ENCODE peak calls at places on chromosomes 16 and 17, in eight cellular contexts. One of them, this sample, is unnamed.

GRCh38 chr17:62704381-62704971 is 77.0 kb downstream of the MRC2 start:
- DNase-seq in dorsolateral prefrontal cortex: peak
- DNase-seq in colonic mucosa: peak
- DNase-seq in stimulated activated CD8-positive, alpha-beta memory T cell treated with anti-CD3 and anti-CD28 coated beads, Interleukin-7, amount 100 ng/mL, for 1 hour: no peak
- DNase-seq in WTC11: peak
- DNase-seq in NCI-H1048: no peak
- DNase-seq in AG04449: no peak
- DNase-seq in nucleus accumbens: no peak
- DNase-seq in this sample: no peak

GRCh38 chr17:60091908-60092331 is 13.2 kb upstream of the HEATR6 start:
- DNase-seq in NCI-H1048: no peak
- DNase-seq in colonic mucosa: no peak
- DNase-seq in dorsolateral prefrontal cortex: no peak
- DNase-seq in stimulated activated CD8-positive, alpha-beta memory T cell treated with anti-CD3 and anti-CD28 coated beads, Interleukin-7, amount 100 ng/mL, for 1 hour: no peak
- DNase-seq in WTC11: no peak
- DNase-seq in nucleus accumbens: no peak
- DNase-seq in AG04449: no peak
- DNase-seq in this sample: no peak

GRCh38 chr16:57541754-57542435 is 548 bp upstream of the ADGRG5 start:
- DNase-seq in AG04449: no peak
- DNase-seq in WTC11: no peak
- DNase-seq in dorsolateral prefrontal cortex: peak
- DNase-seq in NCI-H1048: no peak
- DNase-seq in nucleus accumbens: no peak
- DNase-seq in stimulated activated CD8-positive, alpha-beta memory T cell treated with anti-CD3 and anti-CD28 coated beads, Interleukin-7, amount 100 ng/mL, for 1 hour: no peak
- DNase-seq in colonic mucosa: no peak
- DNase-seq in this sample: no peak

GRCh38 chr17:40490289-40490853 is 11.1 kb downstream of the TNS4 start:
- DNase-seq in NCI-H1048: no peak
- DNase-seq in AG04449: no peak
- DNase-seq in dorsolateral prefrontal cortex: peak
- DNase-seq in nucleus accumbens: peak
- DNase-seq in WTC11: peak
- DNase-seq in stimulated activated CD8-positive, alpha-beta memory T cell treated with anti-CD3 and anti-CD28 coated beads, Interleukin-7, amount 100 ng/mL, for 1 hour: no peak
- DNase-seq in colonic mucosa: peak
- DNase-seq in this sample: no peak

GRCh38 chr17:42577140-42577531 is 393 bp downstream of the PSMC3IP start:
- DNase-seq in AG04449: no peak
- DNase-seq in NCI-H1048: no peak
- DNase-seq in stimulated activated CD8-positive, alpha-beta memory T cell treated with anti-CD3 and anti-CD28 coated beads, Interleukin-7, amount 100 ng/mL, for 1 hour: no peak
- DNase-seq in dorsolateral prefrontal cortex: no peak
- DNase-seq in nucleus accumbens: no peak
- DNase-seq in colonic mucosa: no peak
- DNase-seq in WTC11: no peak
- DNase-seq in this sample: peak

GRCh38 chr17:27158390-27158789 is 135.5 kb upstream of the WSB1 start:
- DNase-seq in AG04449: no peak
- DNase-seq in dorsolateral prefrontal cortex: no peak
- DNase-seq in NCI-H1048: no peak
- DNase-seq in nucleus accumbens: no peak
- DNase-seq in stimulated activated CD8-positive, alpha-beta memory T cell treated with anti-CD3 and anti-CD28 coated beads, Interleukin-7, amount 100 ng/mL, for 1 hour: no peak
- DNase-seq in colonic mucosa: no peak
- DNase-seq in WTC11: no peak
- DNase-seq in this sample: no peak

GRCh38 chr17:50037321-50038107 is 18.4 kb upstream of the ITGA3 start:
- DNase-seq in colonic mucosa: peak
- DNase-seq in WTC11: no peak
- DNase-seq in dorsolateral prefrontal cortex: peak
- DNase-seq in stimulated activated CD8-positive, alpha-beta memory T cell treated with anti-CD3 and anti-CD28 coated beads, Interleukin-7, amount 100 ng/mL, for 1 hour: no peak
- DNase-seq in AG04449: no peak
- DNase-seq in NCI-H1048: no peak
- DNase-seq in nucleus accumbens: no peak
- DNase-seq in this sample: peak

GRCh38 chr17:80468222-80468621 is 8.2 kb downstream of the NPTX1 start:
- DNase-seq in dorsolateral prefrontal cortex: no peak
- DNase-seq in WTC11: peak
- DNase-seq in NCI-H1048: no peak
- DNase-seq in stimulated activated CD8-positive, alpha-beta memory T cell treated with anti-CD3 and anti-CD28 coated beads, Interleukin-7, amount 100 ng/mL, for 1 hour: no peak
- DNase-seq in nucleus accumbens: no peak
- DNase-seq in AG04449: no peak
- DNase-seq in colonic mucosa: no peak
- DNase-seq in this sample: no peak

GRCh38 chr17:20779521-20779920 is 200.0 kb downstream of the CDRT15L2 start:
- DNase-seq in colonic mucosa: no peak
- DNase-seq in dorsolateral prefrontal cortex: no peak
- DNase-seq in AG04449: no peak
- DNase-seq in WTC11: no peak
- DNase-seq in stimulated activated CD8-positive, alpha-beta memory T cell treated with anti-CD3 and anti-CD28 coated beads, Interleukin-7, amount 100 ng/mL, for 1 hour: no peak
- DNase-seq in NCI-H1048: no peak
- DNase-seq in nucleus accumbens: no peak
- DNase-seq in this sample: no peak

GRCh38 chr17:69567130-69567529 is 152.6 kb downstream of the MAP2K6 start:
- DNase-seq in WTC11: no peak
- DNase-seq in NCI-H1048: no peak
- DNase-seq in AG04449: no peak
- DNase-seq in colonic mucosa: no peak
- DNase-seq in dorsolateral prefrontal cortex: no peak
- DNase-seq in nucleus accumbens: no peak
- DNase-seq in stimulated activated CD8-positive, alpha-beta memory T cell treated with anti-CD3 and anti-CD28 coated beads, Interleukin-7, amount 100 ng/mL, for 1 hour: no peak
- DNase-seq in this sample: no peak

GRCh38 chr17:47257651-47258339 is 4.2 kb downstream of the ITGB3 start:
- DNase-seq in NCI-H1048: no peak
- DNase-seq in AG04449: no peak
- DNase-seq in stimulated activated CD8-positive, alpha-beta memory T cell treated with anti-CD3 and anti-CD28 coated beads, Interleukin-7, amount 100 ng/mL, for 1 hour: no peak
- DNase-seq in nucleus accumbens: no peak
- DNase-seq in WTC11: no peak
- DNase-seq in colonic mucosa: no peak
- DNase-seq in dorsolateral prefrontal cortex: no peak
- DNase-seq in this sample: peak

GRCh38 chr16:88977028-88977844 is at the start of gene CBFA2T3:
- DNase-seq in colonic mucosa: peak
- DNase-seq in stimulated activated CD8-positive, alpha-beta memory T cell treated with anti-CD3 and anti-CD28 coated beads, Interleukin-7, amount 100 ng/mL, for 1 hour: no peak
- DNase-seq in WTC11: no peak
- DNase-seq in dorsolateral prefrontal cortex: no peak
- DNase-seq in NCI-H1048: no peak
- DNase-seq in AG04449: no peak
- DNase-seq in nucleus accumbens: no peak
- DNase-seq in this sample: no peak

GRCh38 chr17:72725432-72726068 is 366.9 kb downstream of the SLC39A11 start:
- DNase-seq in WTC11: peak
- DNase-seq in colonic mucosa: peak
- DNase-seq in stimulated activated CD8-positive, alpha-beta memory T cell treated with anti-CD3 and anti-CD28 coated beads, Interleukin-7, amount 100 ng/mL, for 1 hour: peak
- DNase-seq in AG04449: no peak
- DNase-seq in nucleus accumbens: peak
- DNase-seq in NCI-H1048: peak
- DNase-seq in dorsolateral prefrontal cortex: peak
- DNase-seq in this sample: peak

GRCh38 chr17:13036776-13037175 is 18.9 kb upstream of the ELAC2 start:
- DNase-seq in colonic mucosa: no peak
- DNase-seq in NCI-H1048: no peak
- DNase-seq in dorsolateral prefrontal cortex: no peak
- DNase-seq in stimulated activated CD8-positive, alpha-beta memory T cell treated with anti-CD3 and anti-CD28 coated beads, Interleukin-7, amount 100 ng/mL, for 1 hour: no peak
- DNase-seq in AG04449: no peak
- DNase-seq in nucleus accumbens: no peak
- DNase-seq in WTC11: no peak
- DNase-seq in this sample: no peak

GRCh38 chr17:28370744-28371103 is 617 bp upstream of the VTN start:
- DNase-seq in NCI-H1048: no peak
- DNase-seq in nucleus accumbens: no peak
- DNase-seq in WTC11: no peak
- DNase-seq in colonic mucosa: no peak
- DNase-seq in dorsolateral prefrontal cortex: no peak
- DNase-seq in AG04449: no peak
- DNase-seq in stimulated activated CD8-positive, alpha-beta memory T cell treated with anti-CD3 and anti-CD28 coated beads, Interleukin-7, amount 100 ng/mL, for 1 hour: no peak
- DNase-seq in this sample: no peak

GRCh38 chr17:39627717-39628516 is 1.2 kb downstream of the PPP1R1B start:
- DNase-seq in nucleus accumbens: no peak
- DNase-seq in stimulated activated CD8-positive, alpha-beta memory T cell treated with anti-CD3 and anti-CD28 coated beads, Interleukin-7, amount 100 ng/mL, for 1 hour: no peak
- DNase-seq in NCI-H1048: no peak
- DNase-seq in dorsolateral prefrontal cortex: no peak
- DNase-seq in colonic mucosa: peak
- DNase-seq in WTC11: no peak
- DNase-seq in AG04449: no peak
- DNase-seq in this sample: no peak

GRCh38 chr16:56647641-56648431 is 3.9 kb upstream of the MT1B start:
- DNase-seq in NCI-H1048: no peak
- DNase-seq in AG04449: no peak
- DNase-seq in stimulated activated CD8-positive, alpha-beta memory T cell treated with anti-CD3 and anti-CD28 coated beads, Interleukin-7, amount 100 ng/mL, for 1 hour: no peak
- DNase-seq in nucleus accumbens: no peak
- DNase-seq in WTC11: peak
- DNase-seq in colonic mucosa: peak
- DNase-seq in dorsolateral prefrontal cortex: peak
- DNase-seq in this sample: no peak

GRCh38 chr17:77829871-77830799 is 128.4 kb upstream of the TNRC6C start:
- DNase-seq in dorsolateral prefrontal cortex: peak
- DNase-seq in stimulated activated CD8-positive, alpha-beta memory T cell treated with anti-CD3 and anti-CD28 coated beads, Interleukin-7, amount 100 ng/mL, for 1 hour: no peak
- DNase-seq in colonic mucosa: no peak
- DNase-seq in WTC11: no peak
- DNase-seq in nucleus accumbens: no peak
- DNase-seq in NCI-H1048: no peak
- DNase-seq in AG04449: no peak
- DNase-seq in this sample: peak

GRCh38 chr16:31528726-31529397 is 1.2 kb downstream of the AHSP start:
- DNase-seq in WTC11: peak
- DNase-seq in stimulated activated CD8-positive, alpha-beta memory T cell treated with anti-CD3 and anti-CD28 coated beads, Interleukin-7, amount 100 ng/mL, for 1 hour: no peak
- DNase-seq in AG04449: peak
- DNase-seq in dorsolateral prefrontal cortex: no peak
- DNase-seq in nucleus accumbens: no peak
- DNase-seq in colonic mucosa: no peak
- DNase-seq in NCI-H1048: no peak
- DNase-seq in this sample: no peak

GRCh38 chr16:27598226-27598625 is 48.3 kb downstream of the KATNIP start:
- DNase-seq in AG04449: no peak
- DNase-seq in nucleus accumbens: no peak
- DNase-seq in WTC11: no peak
- DNase-seq in stimulated activated CD8-positive, alpha-beta memory T cell treated with anti-CD3 and anti-CD28 coated beads, Interleukin-7, amount 100 ng/mL, for 1 hour: no peak
- DNase-seq in dorsolateral prefrontal cortex: no peak
- DNase-seq in NCI-H1048: no peak
- DNase-seq in colonic mucosa: no peak
- DNase-seq in this sample: no peak